ENCODE peak calls at places on chromosomes 4 and X, in seven cellular contexts. One of them, this sample, is unnamed.

GRCh38 chr4:124915073-124915472 is 202.5 kb upstream of the ANKRD50 start:
- DNase-seq in GM12878: no peak
- DNase-seq in SK-N-SH: no peak
- DNase-seq in K562: no peak
- DNase-seq in HepG2: no peak
- DNase-seq in H1: no peak
- DNase-seq in HCT116: no peak
- DNase-seq in this sample: no peak

GRCh38 chrX:116240446-116240845 is 69.9 kb downstream of the AGTR2 start:
- DNase-seq in HepG2: no peak
- DNase-seq in H1: no peak
- DNase-seq in HCT116: no peak
- DNase-seq in SK-N-SH: no peak
- DNase-seq in K562: no peak
- DNase-seq in GM12878: no peak
- DNase-seq in this sample: no peak

GRCh38 chr4:15971068-15971801 is 8.3 kb upstream of the FGFBP2 start:
- DNase-seq in SK-N-SH: no peak
- DNase-seq in K562: no peak
- DNase-seq in HepG2: peak
- DNase-seq in GM12878: no peak
- DNase-seq in H1: no peak
- DNase-seq in HCT116: no peak
- DNase-seq in this sample: no peak

GRCh38 chr4:74056858-74057562 is 18.5 kb upstream of the CXCL3 start:
- DNase-seq in K562: peak
- DNase-seq in SK-N-SH: no peak
- DNase-seq in HCT116: peak
- DNase-seq in H1: no peak
- DNase-seq in HepG2: no peak
- DNase-seq in GM12878: no peak
- DNase-seq in this sample: no peak

GRCh38 chr4:148574502-148574901 is 132.3 kb upstream of the NR3C2 start:
- DNase-seq in HepG2: no peak
- DNase-seq in K562: no peak
- DNase-seq in GM12878: no peak
- DNase-seq in H1: no peak
- DNase-seq in HCT116: no peak
- DNase-seq in SK-N-SH: no peak
- DNase-seq in this sample: peak

GRCh38 chr4:23373269-23373668 is 516.6 kb downstream of the PPARGC1A start:
- DNase-seq in H1: no peak
- DNase-seq in HepG2: no peak
- DNase-seq in HCT116: no peak
- DNase-seq in K562: peak
- DNase-seq in GM12878: no peak
- DNase-seq in SK-N-SH: no peak
- DNase-seq in this sample: peak

GRCh38 chr4:84878090-84878489 is 88.4 kb downstream of the WDFY3 start:
- DNase-seq in GM12878: no peak
- DNase-seq in HCT116: no peak
- DNase-seq in SK-N-SH: no peak
- DNase-seq in K562: no peak
- DNase-seq in H1: no peak
- DNase-seq in HepG2: no peak
- DNase-seq in this sample: no peak

GRCh38 chr4:16082424-16083216 is 1.2 kb downstream of the PROM1 start:
- DNase-seq in K562: no peak
- DNase-seq in HepG2: peak
- DNase-seq in GM12878: no peak
- DNase-seq in H1: peak
- DNase-seq in HCT116: no peak
- DNase-seq in SK-N-SH: peak
- DNase-seq in this sample: peak

GRCh38 chrX:22742174-22742573 is 257.6 kb upstream of the DDX53 start:
- DNase-seq in HCT116: no peak
- DNase-seq in GM12878: no peak
- DNase-seq in HepG2: no peak
- DNase-seq in H1: no peak
- DNase-seq in SK-N-SH: no peak
- DNase-seq in K562: no peak
- DNase-seq in this sample: no peak

GRCh38 chr4:98659106-98659592 is 738 bp upstream of the TSPAN5 start:
- DNase-seq in GM12878: no peak
- DNase-seq in SK-N-SH: no peak
- DNase-seq in HepG2: no peak
- DNase-seq in HCT116: no peak
- DNase-seq in K562: no peak
- DNase-seq in H1: no peak
- DNase-seq in this sample: no peak

GRCh38 chr4:77012726-77013125 is 63.1 kb downstream of the CCNI start:
- DNase-seq in HepG2: no peak
- DNase-seq in SK-N-SH: peak
- DNase-seq in GM12878: no peak
- DNase-seq in K562: no peak
- DNase-seq in HCT116: no peak
- DNase-seq in H1: no peak
- DNase-seq in this sample: no peak

GRCh38 chr4:4254666-4255065 is 6.6 kb upstream of the TMEM128 start:
- DNase-seq in HCT116: no peak
- DNase-seq in SK-N-SH: no peak
- DNase-seq in HepG2: peak
- DNase-seq in GM12878: no peak
- DNase-seq in K562: no peak
- DNase-seq in H1: no peak
- DNase-seq in this sample: no peak

GRCh38 chr4:143358923-143359694 is 22.4 kb downstream of the GAB1 start:
- DNase-seq in GM12878: no peak
- DNase-seq in HCT116: no peak
- DNase-seq in H1: no peak
- DNase-seq in SK-N-SH: no peak
- DNase-seq in HepG2: no peak
- DNase-seq in K562: no peak
- DNase-seq in this sample: no peak

GRCh38 chrX:49120104-49120503 is 3.4 kb downstream of the GPKOW start:
- DNase-seq in GM12878: no peak
- DNase-seq in HCT116: no peak
- DNase-seq in SK-N-SH: no peak
- DNase-seq in K562: no peak
- DNase-seq in HepG2: no peak
- DNase-seq in H1: no peak
- DNase-seq in this sample: no peak

GRCh38 chr4:24576276-24576675 is 8.1 kb downstream of the DHX15 start:
- DNase-seq in HepG2: no peak
- DNase-seq in SK-N-SH: no peak
- DNase-seq in K562: no peak
- DNase-seq in H1: no peak
- DNase-seq in GM12878: no peak
- DNase-seq in HCT116: no peak
- DNase-seq in this sample: no peak

GRCh38 chr4:113540859-113541258 is 220.7 kb downstream of the CAMK2D start:
- DNase-seq in HCT116: peak
- DNase-seq in H1: no peak
- DNase-seq in SK-N-SH: no peak
- DNase-seq in K562: no peak
- DNase-seq in GM12878: no peak
- DNase-seq in HepG2: no peak
- DNase-seq in this sample: no peak

GRCh38 chr4:184745747-184746531 is 12.0 kb upstream of the CENPU start:
- DNase-seq in HCT116: peak
- DNase-seq in K562: peak
- DNase-seq in HepG2: peak
- DNase-seq in H1: no peak
- DNase-seq in GM12878: no peak
- DNase-seq in SK-N-SH: peak
- DNase-seq in this sample: peak

GRCh38 chr4:1685604-1686150 is 1.6 kb upstream of the FAM53A start:
- DNase-seq in H1: no peak
- DNase-seq in GM12878: no peak
- DNase-seq in HepG2: no peak
- DNase-seq in K562: no peak
- DNase-seq in SK-N-SH: no peak
- DNase-seq in HCT116: no peak
- DNase-seq in this sample: no peak

GRCh38 chr4:1683903-1684755 is at the start of gene FAM53A:
- DNase-seq in H1: peak
- DNase-seq in HCT116: peak
- DNase-seq in GM12878: peak
- DNase-seq in HepG2: peak
- DNase-seq in SK-N-SH: peak
- DNase-seq in K562: peak
- DNase-seq in this sample: peak

GRCh38 chr4:1683371-1683902 is 676 bp downstream of the FAM53A start:
- DNase-seq in GM12878: no peak
- DNase-seq in HCT116: no peak
- DNase-seq in HepG2: no peak
- DNase-seq in H1: no peak
- DNase-seq in K562: no peak
- DNase-seq in SK-N-SH: no peak
- DNase-seq in this sample: peak

GRCh38 chr4:1686440-1687036 is 2.4 kb upstream of the FAM53A start:
- DNase-seq in HCT116: no peak
- DNase-seq in GM12878: no peak
- DNase-seq in H1: no peak
- DNase-seq in SK-N-SH: no peak
- DNase-seq in K562: no peak
- DNase-seq in HepG2: no peak
- DNase-seq in this sample: no peak

GRCh38 chr4:1684756-1685603 is 867 bp upstream of the FAM53A start:
- DNase-seq in GM12878: no peak
- DNase-seq in HCT116: no peak
- DNase-seq in H1: no peak
- DNase-seq in SK-N-SH: no peak
- DNase-seq in K562: no peak
- DNase-seq in HepG2: no peak
- DNase-seq in this sample: no peak
- TF ChIP-seq JUND in GM12878: no peak
- TF ChIP-seq JUND in HCT116: no peak
- TF ChIP-seq JUND in H1: no peak
- TF ChIP-seq JUND in SK-N-SH: no peak
- TF ChIP-seq JUND in K562: no peak
- TF ChIP-seq JUND in HepG2: no peak
- TF ChIP-seq JUND in this sample: no peak

GRCh38 chr4:37455301-37456062 is 210.9 kb downstream of the NWD2 start:
- DNase-seq in K562: no peak
- DNase-seq in HepG2: no peak
- DNase-seq in GM12878: no peak
- DNase-seq in SK-N-SH: no peak
- DNase-seq in H1: no peak
- DNase-seq in HCT116: no peak
- DNase-seq in this sample: no peak
- TF ChIP-seq JUND in K562: no peak
- TF ChIP-seq JUND in HepG2: no peak
- TF ChIP-seq JUND in GM12878: no peak
- TF ChIP-seq JUND in SK-N-SH: no peak
- TF ChIP-seq JUND in H1: no peak
- TF ChIP-seq JUND in HCT116: no peak
- TF ChIP-seq JUND in this sample: no peak

DNA sequence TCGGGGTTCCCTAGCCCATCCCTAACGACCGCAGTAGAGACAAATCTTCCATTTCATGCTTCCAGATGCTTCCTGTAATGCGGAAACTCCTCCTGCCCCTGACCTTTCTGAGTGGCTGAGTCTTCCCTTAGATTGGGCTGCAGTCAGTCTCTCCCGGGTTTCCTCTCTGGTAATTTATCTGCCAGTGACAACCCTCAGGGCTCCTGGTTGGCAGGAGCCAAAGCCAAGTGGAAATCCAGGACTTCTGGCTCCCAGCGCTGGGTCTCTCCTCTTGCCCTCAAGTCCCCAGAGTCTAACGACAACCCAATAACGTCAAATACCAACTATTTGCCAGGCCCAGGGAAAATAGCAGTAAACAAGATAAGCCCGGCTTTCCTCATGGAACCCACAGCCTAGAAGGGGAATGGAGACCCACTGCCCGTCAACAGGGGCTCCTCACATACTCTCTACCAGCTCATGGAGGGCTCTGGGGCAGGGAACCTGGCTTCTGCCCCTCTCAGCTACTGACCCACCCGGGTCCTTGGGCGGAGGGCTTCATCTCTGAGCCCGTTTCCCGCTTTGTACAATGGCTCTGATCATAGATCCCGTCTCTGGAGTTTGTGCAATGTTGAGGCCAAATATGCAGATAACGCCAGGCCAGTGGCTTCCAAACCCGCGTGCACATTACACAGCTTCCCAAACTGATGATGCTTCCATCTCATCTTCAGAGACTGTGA is 1.1 kb upstream of the TBC1D14 start:
- DNase-seq in K562: no peak
- DNase-seq in GM12878: no peak
- DNase-seq in HepG2: no peak
- DNase-seq in HCT116: no peak
- DNase-seq in SK-N-SH: peak
- DNase-seq in H1: no peak
- DNase-seq in this sample: no peak
- TF ChIP-seq JUND in K562: no peak
- TF ChIP-seq JUND in GM12878: no peak
- TF ChIP-seq JUND in HepG2: no peak
- TF ChIP-seq JUND in HCT116: no peak
- TF ChIP-seq JUND in SK-N-SH: no peak
- TF ChIP-seq JUND in H1: no peak
- TF ChIP-seq JUND in this sample: no peak

GRCh38 chr4:137749466-137749865 is 217.2 kb upstream of the PCDH18 start:
- DNase-seq in GM12878: no peak
- DNase-seq in SK-N-SH: no peak
- DNase-seq in HepG2: no peak
- DNase-seq in K562: no peak
- DNase-seq in HCT116: no peak
- DNase-seq in H1: no peak
- DNase-seq in this sample: no peak

DNA sequence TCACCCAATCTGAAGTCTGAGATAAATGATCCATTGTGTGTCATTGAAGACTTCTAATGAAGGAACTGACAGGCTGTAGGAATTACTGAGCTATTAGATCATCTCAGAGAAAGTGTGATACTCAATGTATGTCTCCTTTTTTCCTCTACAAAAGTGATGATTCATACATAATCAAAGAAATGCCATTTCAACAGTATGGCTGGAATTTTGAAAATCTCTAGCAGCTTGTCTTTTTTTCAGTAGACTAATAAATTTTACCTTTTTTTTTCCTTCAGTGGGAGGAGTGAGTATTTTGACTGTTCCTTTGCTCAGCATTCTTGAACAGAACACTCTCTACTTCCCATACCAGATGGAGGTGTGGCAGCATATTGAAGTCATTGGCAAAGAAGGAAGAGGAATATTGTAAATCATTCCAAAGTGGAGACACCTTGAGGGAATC is 222.8 kb upstream of the PCDH18 start:
- DNase-seq in K562: no peak
- DNase-seq in HCT116: peak
- DNase-seq in GM12878: no peak
- DNase-seq in SK-N-SH: no peak
- DNase-seq in HepG2: no peak
- DNase-seq in H1: no peak
- DNase-seq in this sample: no peak
- TF ChIP-seq JUND in K562: no peak
- TF ChIP-seq JUND in HCT116: no peak
- TF ChIP-seq JUND in GM12878: no peak
- TF ChIP-seq JUND in SK-N-SH: peak
- TF ChIP-seq JUND in HepG2: no peak
- TF ChIP-seq JUND in H1: no peak
- TF ChIP-seq JUND in this sample: no peak